ENCODE peak calls at places on chromosomes 11 and 22, in six cellular contexts. J is upper lobe of right lung; Z is WERI-Rb-1; X is astrocyte of the spinal cord; W is fibroblast of lung; N is CD8-positive, alpha-beta T cell. B is an unnamed sample.

GRCh38 chr11:121767433-121767832 is 314.7 kb upstream of the SORL1-AS1 start:
- DNase-seq in W (no peak), X (no peak), J (no peak), N (no peak), Z (no peak), B (no peak)

GRCh38 chr22:33492210-33492651 is 428.0 kb downstream of the LARGE1 start:
- DNase-seq in Z (no peak), W (no peak), N (no peak), J (no peak), X (no peak), B (no peak)

GRCh38 chr11:93542753-93543246 is 391 bp downstream of the SMCO4 start:
- DNase-seq in N (no peak), J (no peak), W (no peak), X (no peak), Z (peak), B (peak)

GRCh38 chr11:38461751-38462150 is 1863.7 kb upstream of the RAG2 start:
- DNase-seq in X (no peak), N (no peak), J (no peak), Z (peak), W (no peak), B (no peak)

GRCh38 chr11:133821776-133822175 is 23.5 kb downstream of the SPATA19 start:
- DNase-seq in W (peak), X (no peak), Z (peak), N (no peak), J (no peak), B (peak)

GRCh38 chr11:36002196-36002595 is 58.3 kb downstream of the LDLRAD3 start:
- DNase-seq in N (no peak), X (no peak), J (no peak), W (no peak), Z (no peak), B (no peak)

GRCh38 chr11:6531267-6531752 is 34.2 kb downstream of the DNHD1 start:
- DNase-seq in W (peak), X (peak), N (peak), Z (peak), J (no peak), B (no peak)

GRCh38 chr22:20114506-20115475 is 1.1 kb upstream of the RANBP1 start:
- DNase-seq in N (no peak), Z (no peak), X (no peak), J (no peak), W (no peak), B (peak)

GRCh38 chr22:31605851-31606585 is 56.0 kb downstream of the PISD start:
- DNase-seq in X (no peak), Z (no peak), W (no peak), N (no peak), J (no peak), B (no peak)

GRCh38 chr22:39913321-39913720 is 12.4 kb downstream of the GRAP2 start:
- DNase-seq in J (no peak), W (no peak), Z (peak), X (no peak), N (peak), B (no peak)

GRCh38 chr11:22337571-22338464 is at the start of gene SLC17A6:
- DNase-seq in N (no peak), Z (no peak), X (peak), J (no peak), W (peak), B (peak)

GRCh38 chr11:9748361-9748970 is 84.6 kb downstream of the SWAP70 start:
- DNase-seq in W (peak), X (peak), N (peak), Z (peak), J (peak), B (no peak)
- TF ChIP-seq CTCF in W (peak), X (peak), N (peak), Z (peak), J (peak), B (peak)

DNA sequence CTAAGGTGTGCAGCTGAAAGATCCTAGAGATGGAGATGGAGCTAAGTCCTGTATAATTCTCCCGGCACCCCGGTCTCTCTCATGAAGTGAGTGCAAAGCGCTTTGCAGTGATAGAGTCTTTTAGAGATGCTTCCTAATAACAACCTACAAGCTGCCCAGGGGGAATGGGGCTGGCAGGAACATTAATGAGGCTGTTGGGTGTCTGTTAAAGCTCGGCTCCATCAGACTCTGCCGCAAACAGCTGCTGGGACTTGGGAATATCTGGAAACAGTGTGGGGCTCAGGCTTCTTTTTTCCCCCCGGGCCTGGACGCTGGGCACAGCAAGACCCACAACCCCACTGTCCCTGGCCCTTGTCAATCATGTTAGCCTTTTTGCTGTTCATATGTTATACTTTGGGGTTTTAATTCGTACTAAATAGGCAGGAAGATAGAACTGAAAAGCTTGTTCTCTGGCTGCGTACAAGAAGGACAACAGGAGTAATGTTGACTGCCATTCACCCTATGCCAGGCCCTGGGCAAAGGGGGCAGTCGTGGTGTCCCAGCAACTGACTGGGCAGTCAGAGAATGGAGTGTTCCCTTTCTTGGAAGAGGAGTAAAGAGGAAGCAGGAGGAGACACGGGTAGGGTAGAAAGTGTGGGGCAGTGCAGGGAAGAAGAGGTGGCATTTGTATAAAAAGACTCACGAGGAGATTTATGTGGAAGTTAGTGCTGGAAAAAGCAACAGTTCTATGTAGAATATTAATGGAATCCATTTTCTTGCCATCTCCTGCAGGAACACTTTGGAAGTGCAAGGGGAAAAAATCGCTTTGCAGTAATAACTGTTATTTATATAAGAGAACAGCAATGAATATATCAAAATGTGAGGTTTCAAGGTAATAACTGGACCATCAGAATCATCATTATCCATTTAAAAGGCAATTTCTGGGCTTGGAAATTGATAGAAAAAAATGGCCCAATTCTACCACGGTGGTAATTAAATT is 232.8 kb downstream of the GRIK4 start:
- DNase-seq in N (no peak), W (no peak), X (no peak), J (no peak), Z (no peak), B (no peak)
- TF ChIP-seq CTCF in N (no peak), W (no peak), X (peak), J (no peak), Z (no peak), B (peak)

GRCh38 chr11:77074205-77074604 is 7.4 kb downstream of the CAPN5 start:
- DNase-seq in J (peak), N (no peak), W (no peak), X (no peak), Z (no peak), B (no peak)

GRCh38 chr11:77072851-77073327 is 6.1 kb downstream of the CAPN5 start:
- DNase-seq in W (no peak), X (no peak), Z (no peak), N (no peak), J (no peak), B (no peak)

GRCh38 chr11:77074626-77075221 is 8.0 kb downstream of the CAPN5 start:
- DNase-seq in X (no peak), J (peak), N (no peak), Z (no peak), W (no peak), B (no peak)

GRCh38 chr11:77071671-77072605 is 5.2 kb downstream of the CAPN5 start:
- DNase-seq in X (no peak), W (no peak), N (no peak), J (peak), Z (no peak), B (peak)

GRCh38 chr11:77073328-77074001 is 6.7 kb downstream of the CAPN5 start:
- DNase-seq in Z (peak), N (no peak), X (peak), W (peak), J (peak), B (peak)
- TF ChIP-seq CTCF in Z (peak), N (no peak), X (peak), W (peak), J (peak), B (no peak)

GRCh38 chr11:124625504-124626168 is 3.0 kb downstream of the TBRG1 start:
- DNase-seq in X (no peak), W (no peak), J (no peak), Z (no peak), N (no peak), B (no peak)

GRCh38 chr11:124627546-124627945 is 4.9 kb downstream of the TBRG1 start:
- DNase-seq in Z (no peak), X (no peak), W (no peak), N (no peak), J (no peak), B (no peak)

GRCh38 chr11:124618863-124619262 is 3.8 kb upstream of the TBRG1 start:
- DNase-seq in J (no peak), X (no peak), Z (peak), N (no peak), W (no peak), B (no peak)

GRCh38 chr11:124623861-124624525 is 1.3 kb downstream of the TBRG1 start:
- DNase-seq in X (no peak), N (no peak), Z (no peak), J (no peak), W (peak), B (no peak)

DNA sequence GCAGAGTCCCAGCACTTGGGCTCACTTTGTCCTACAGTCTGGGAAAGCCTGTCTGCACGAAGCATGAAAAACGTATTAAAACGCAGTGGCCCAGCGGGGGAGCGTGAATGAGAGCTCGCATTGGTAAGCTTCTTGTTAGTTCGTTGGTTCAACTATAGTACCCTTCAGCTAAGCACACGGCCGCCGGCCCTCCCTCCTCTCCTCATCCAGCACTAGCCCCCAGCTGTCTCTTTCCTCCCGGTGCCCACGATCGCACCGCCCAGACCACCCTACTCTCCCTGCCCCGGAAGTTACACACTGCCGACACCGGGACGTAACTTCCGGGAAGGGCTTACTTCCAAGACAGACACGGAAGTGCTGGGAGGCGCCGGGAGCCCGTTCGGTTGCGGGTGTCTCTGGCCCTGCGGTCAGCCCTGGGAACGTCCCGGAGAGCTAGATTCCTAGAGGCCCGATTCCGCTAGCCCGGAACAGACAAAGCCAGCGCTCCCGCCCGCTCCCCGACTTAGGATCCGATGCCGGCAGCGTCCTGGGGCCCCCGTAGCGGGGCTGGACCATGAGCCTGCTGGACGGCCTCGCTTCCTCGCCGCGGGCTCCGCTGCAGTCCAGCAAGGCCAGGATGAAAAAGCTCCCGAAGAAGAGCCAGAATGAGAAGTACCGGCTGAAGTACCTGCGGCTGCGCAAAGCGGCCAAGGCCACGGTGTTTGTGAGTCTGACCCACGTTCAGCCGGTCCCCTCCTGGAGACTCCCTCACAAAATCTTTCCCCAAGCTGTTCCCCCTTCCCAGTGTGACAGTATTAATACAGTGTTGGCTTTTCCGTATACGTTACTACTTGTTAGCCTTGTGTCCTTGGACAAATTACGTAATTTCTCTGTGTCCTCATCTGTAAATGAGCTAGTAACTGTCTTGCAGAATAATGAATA is at the start of gene TBRG1:
- DNase-seq in Z (peak), X (peak), N (peak), W (peak), J (peak), B (peak)
- TF ChIP-seq CTCF in Z (no peak), X (no peak), N (no peak), W (no peak), J (no peak), B (no peak)

DNA sequence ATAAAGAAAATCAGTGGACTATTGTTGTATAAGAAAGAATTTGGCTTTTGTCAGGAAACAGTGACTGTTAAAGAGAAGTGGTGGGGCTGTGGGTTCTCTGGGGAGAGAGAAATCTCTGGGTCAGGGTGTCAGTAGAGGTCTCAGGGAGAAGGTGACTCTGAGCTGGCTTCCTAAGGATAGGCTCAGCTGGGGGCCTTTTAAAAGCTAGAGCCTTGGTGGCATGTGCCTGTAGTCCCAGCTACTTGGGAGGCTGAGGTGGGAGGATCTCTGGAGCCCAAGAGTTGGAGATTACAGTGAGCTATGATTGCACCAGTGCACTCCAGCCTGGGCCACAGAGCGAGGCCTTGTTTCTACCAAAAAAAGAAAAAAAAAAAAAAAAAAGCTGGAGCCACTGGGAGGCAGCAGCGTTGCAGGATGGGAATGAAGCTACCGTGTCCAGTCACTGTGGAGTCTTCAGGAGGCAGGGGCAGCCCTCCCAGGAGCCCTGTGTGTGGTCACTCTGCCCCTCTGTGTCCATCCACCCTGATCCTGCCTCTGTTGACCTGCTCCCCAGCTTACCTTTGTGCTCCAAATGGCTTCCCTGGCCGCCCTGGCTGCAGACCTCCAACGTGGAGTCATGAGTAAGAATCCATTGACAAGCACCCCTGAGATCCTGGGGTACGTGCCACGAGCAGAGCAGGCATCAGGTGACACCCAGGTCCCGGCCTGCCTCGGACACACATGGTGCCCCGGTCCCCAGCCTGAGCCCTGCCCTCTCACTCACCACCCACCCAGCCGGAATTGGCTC is 5.4 kb upstream of the MIF start:
- DNase-seq in J (no peak), X (peak), N (no peak), W (peak), Z (no peak), B (no peak)
- TF ChIP-seq CTCF in J (no peak), X (no peak), N (no peak), W (no peak), Z (peak), B (no peak)